ENCODE peak calls at places on chromosomes 16 and 17, in eight cellular contexts. H is ascending aorta, D is body of pancreas, T is stomach, Z is GM23248, O is GM23338, C is colonic mucosa, B is suprapubic skin. R is an unnamed sample. For H3K27me3, the result is how much of the 10 kb centered on the place peaks cover.

GRCh38 chr16:31347445-31347844 is 7.5 kb upstream of the ITGAX start:
- DNase-seq in T (no peak), Z (no peak), C (no peak), H (no peak), D (no peak), B (no peak), O (no peak), R (no peak)

GRCh38 chr17:6323626-6324356 is 111.1 kb downstream of the AIPL1 start:
- DNase-seq in T (no peak), B (no peak), H (no peak), Z (no peak), D (peak), O (peak), C (no peak), R (no peak)

GRCh38 chr17:56727876-56728617 is 105.7 kb downstream of the C17orf67 start:
- DNase-seq in Z (no peak), O (no peak), D (no peak), T (no peak), C (no peak), B (no peak), H (no peak), R (no peak)

GRCh38 chr16:67969286-67970039 is 1.0 kb upstream of the SLC12A4 start:
- DNase-seq in O (peak), T (no peak), D (no peak), H (no peak), B (no peak), C (no peak), Z (no peak), R (no peak)

GRCh38 chr17:83148317-83149044 is 69.1 kb downstream of the METRNL start:
- DNase-seq in H (no peak), T (no peak), Z (no peak), B (no peak), C (no peak), D (no peak), O (no peak), R (no peak)

GRCh38 chr17:6910987-6911603 is 79.6 kb upstream of the TEKT1 start:
- DNase-seq in C (no peak), T (no peak), O (peak), D (no peak), B (no peak), Z (peak), H (no peak), R (no peak)

GRCh38 chr17:67377727-67378443 is 804 bp downstream of the PITPNC1 start:
- DNase-seq in C (peak), O (peak), H (no peak), B (peak), Z (peak), T (peak), D (peak), R (no peak)

GRCh38 chr16:9050102-9050830 is 41.2 kb upstream of the HAPSTR1 start:
- DNase-seq in T (no peak), H (no peak), C (no peak), D (no peak), B (no peak), Z (peak), O (peak), R (peak)

GRCh38 chr17:15479697-15480096 is 12.3 kb upstream of the CDRT4 start:
- DNase-seq in O (no peak), Z (no peak), B (no peak), D (no peak), C (no peak), T (no peak), H (no peak), R (no peak)

GRCh38 chr17:39753514-39754160 is 15.9 kb downstream of the GRB7 start:
- DNase-seq in T (peak), H (no peak), D (peak), Z (peak), O (peak), B (no peak), C (peak), R (no peak)

GRCh38 chr17:81429813-81430510 is 34.7 kb downstream of the BAHCC1 start:
- DNase-seq in C (no peak), O (no peak), D (peak), T (no peak), H (no peak), Z (peak), B (no peak), R (no peak)

GRCh38 chr17:17713839-17714238 is 32.6 kb downstream of the RAI1 start:
- DNase-seq in B (no peak), D (peak), Z (peak), C (no peak), O (no peak), H (no peak), T (peak), R (no peak)
- H3K27ac ChIP-seq in B (no peak), D (no peak), Z (peak), C (no peak), O (no peak), H (peak), T (peak), R (no peak)

DNA sequence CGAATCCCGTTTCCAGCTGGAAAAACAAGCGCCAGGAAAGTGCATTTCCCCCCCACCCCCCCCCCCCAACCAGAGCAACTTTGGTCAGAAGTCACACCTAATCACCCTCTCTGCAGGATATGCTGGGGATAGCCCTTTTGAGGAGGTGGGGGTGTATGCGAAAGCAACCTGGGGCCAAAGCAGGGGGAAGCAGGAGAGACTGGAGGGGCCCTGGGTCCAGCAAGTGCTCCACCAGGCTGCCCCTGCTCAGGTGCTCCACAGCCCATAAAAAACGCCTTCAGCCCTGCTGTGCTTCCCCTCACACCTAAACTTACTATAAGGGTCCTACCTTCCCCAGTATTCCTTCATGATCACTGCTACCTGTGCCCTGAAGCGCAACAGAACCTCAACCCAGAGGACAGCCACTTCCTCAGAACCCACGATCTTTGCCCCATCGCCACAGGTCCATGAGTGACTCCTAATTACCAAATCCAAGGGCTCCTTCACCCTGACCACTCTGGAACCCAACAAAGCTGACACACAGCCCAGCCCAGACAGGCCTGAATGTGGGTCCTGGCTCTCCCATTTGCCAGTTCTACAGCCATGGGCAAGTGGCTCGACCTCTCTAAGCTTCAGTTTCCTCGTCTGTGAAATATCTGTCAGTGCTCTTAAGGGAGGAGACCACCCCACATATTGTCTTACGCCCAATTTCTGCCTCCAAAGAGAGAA is 18.1 kb upstream of the ENDOV start:
- DNase-seq in O (no peak), T (no peak), H (no peak), D (no peak), C (no peak), B (no peak), Z (no peak), R (no peak)
- H3K4me3 ChIP-seq in O (no peak), T (no peak), H (no peak), D (no peak), C (no peak), B (no peak), Z (no peak), R (no peak)

DNA sequence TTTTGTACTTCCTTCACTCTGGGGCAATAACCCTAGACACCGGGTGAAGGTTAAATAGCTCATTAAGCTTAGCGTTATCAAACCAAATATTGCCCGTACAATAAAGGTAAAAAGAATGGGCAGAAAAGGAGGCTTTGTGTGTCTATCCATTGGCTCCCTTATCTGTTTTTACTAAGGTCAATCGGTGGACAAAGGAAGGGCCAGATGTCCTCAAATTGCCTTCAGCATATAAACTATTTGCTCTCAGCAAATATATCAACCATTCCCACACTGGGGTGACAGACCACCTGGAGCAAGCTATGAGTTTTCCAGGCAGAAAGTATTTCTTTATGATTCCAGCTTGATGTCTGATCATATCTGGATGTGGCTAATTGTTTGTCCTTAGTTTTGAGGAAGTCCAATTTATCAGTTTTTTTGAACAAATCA is 25.3 kb upstream of the WIPI1 start:
- DNase-seq in C (no peak), T (no peak), D (no peak), Z (no peak), B (no peak), O (no peak), H (no peak), R (no peak)
- H3K27me3 ChIP-seq in C (under half), T (under half), D (under half), Z (under half), B (under half), O (under half), H (under half), R (under half)

GRCh38 chr16:79257958-79258490 is 342.5 kb downstream of the MAF start:
- DNase-seq in H (no peak), D (no peak), O (no peak), C (no peak), Z (no peak), T (no peak), B (no peak), R (no peak)

GRCh38 chr16:79250457-79251098 is 350.0 kb downstream of the MAF start:
- DNase-seq in O (no peak), C (no peak), H (no peak), Z (no peak), D (no peak), T (no peak), B (no peak), R (no peak)

GRCh38 chr16:79247386-79247785 is 353.2 kb downstream of the MAF start:
- DNase-seq in O (no peak), H (no peak), B (no peak), C (no peak), D (no peak), Z (no peak), T (no peak), R (no peak)

DNA sequence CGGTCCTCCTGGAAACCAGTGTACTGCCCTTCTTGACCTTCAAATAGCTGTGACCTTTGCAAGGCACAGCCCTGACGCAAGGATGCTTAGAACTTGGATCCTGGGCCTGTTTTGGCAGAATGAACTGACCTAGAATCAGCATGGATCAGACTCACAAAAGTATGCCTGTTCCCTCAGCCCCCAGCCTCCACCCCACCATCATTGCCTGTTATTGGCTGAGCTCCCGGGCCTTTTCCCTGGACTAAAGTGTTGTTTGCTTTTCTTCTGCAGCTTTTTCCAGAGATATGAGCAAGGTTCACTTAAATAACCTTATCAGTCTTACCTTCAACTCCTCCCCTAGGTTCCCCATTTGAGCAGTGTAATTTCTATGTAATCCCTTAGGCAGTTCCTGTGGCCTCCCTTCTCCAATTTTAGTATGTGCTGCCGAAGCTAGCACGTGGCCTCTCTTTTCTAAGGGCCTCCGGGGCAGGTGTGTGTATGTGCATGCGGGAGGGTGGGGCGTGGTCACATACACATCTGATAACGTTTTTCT is 347.4 kb downstream of the MAF start:
- DNase-seq in O (no peak), B (no peak), Z (no peak), T (peak), C (peak), D (peak), H (no peak), R (no peak)
- H3K27ac ChIP-seq in O (no peak), B (no peak), Z (no peak), T (peak), C (no peak), D (no peak), H (no peak), R (no peak)

R was measured in iPS DF 6.9.